ENCODE peak calls at places on chromosomes 3 and 15, in six cellular contexts. P is breast epithelium, L is BJ, K is prostate gland, D is mesendoderm, U is cardiac muscle cell. G is an unnamed sample.

GRCh38 chr3:129699199-129699598 is 92.7 kb upstream of the PLXND1 start:
- DNase-seq in P (no peak), L (no peak), K (no peak), D (peak; percentile 97), U (no peak), G (no peak)

GRCh38 chr15:38625886-38626285 is 61.3 kb upstream of the RASGRP1 start:
- DNase-seq in P (no peak), L (no peak), K (no peak), D (no peak), U (no peak), G (no peak)

GRCh38 chr15:69098688-69099087 is 61.7 kb upstream of the GLCE start:
- DNase-seq in P (no peak), L (no peak), K (no peak), D (no peak), U (no peak), G (no peak)

GRCh38 chr3:40355410-40355809 is 31.6 kb upstream of the ENTPD3 start:
- DNase-seq in P (no peak), L (no peak), K (no peak), D (no peak), U (no peak), G (no peak)

GRCh38 chr3:148924572-148924971 is 59.5 kb downstream of the CPA3 start:
- DNase-seq in P (no peak), L (peak; percentile 41), K (no peak), D (no peak), U (no peak), G (no peak)

GRCh38 chr3:196159952-196160804 is 51.0 kb downstream of the ZDHHC19 start:
- DNase-seq in P (no peak), L (no peak), K (no peak), D (no peak), U (no peak), G (peak; percentile 82)

GRCh38 chr3:144553301-144553700 is 581.7 kb downstream of the DIPK2A start:
- DNase-seq in P (no peak), L (no peak), K (no peak), D (peak; percentile 75), U (no peak), G (no peak)

GRCh38 chr15:84799511-84800187 is 17.5 kb upstream of the ALPK3 start:
- DNase-seq in P (no peak), L (no peak), K (no peak), D (no peak), U (no peak), G (no peak)

GRCh38 chr3:42701371-42702065 is 1.1 kb downstream of the HHATL start:
- DNase-seq in P (peak; percentile 48), L (no peak), K (no peak), D (peak; percentile 68), U (peak; percentile 93), G (peak; percentile 11)

GRCh38 chr3:155876037-155876436 is 5.6 kb downstream of the GMPS start:
- DNase-seq in P (no peak), L (no peak), K (no peak), D (no peak), U (no peak), G (no peak)

GRCh38 chr3:39809181-39809994 is at the start of gene MYRIP:
- DNase-seq in P (peak; percentile 54), L (no peak), K (peak; percentile 77), D (peak; percentile 75), U (peak; percentile 91), G (peak; percentile 69)

GRCh38 chr15:83210619-83211018 is 3.0 kb upstream of the HDGFL3 start:
- DNase-seq in P (peak; percentile 79), L (no peak), K (peak; percentile 54), D (no peak), U (peak; percentile 0), G (peak; percentile 2)

GRCh38 chr3:171339606-171340005 is 120.6 kb downstream of the TNIK start:
- DNase-seq in P (peak; percentile 64), L (no peak), K (peak; percentile 68), D (no peak), U (no peak), G (no peak)

GRCh38 chr15:26892678-26893077 is 25.8 kb downstream of the GABRA5 start:
- DNase-seq in P (no peak), L (no peak), K (no peak), D (no peak), U (no peak), G (no peak)

GRCh38 chr3:46442591-46443530 is 21.8 kb downstream of the LTF start:
- DNase-seq in P (no peak), L (no peak), K (no peak), D (peak; percentile 49), U (no peak), G (no peak)

GRCh38 chr15:92118162-92118935 is 264.8 kb downstream of the SLCO3A1 start:
- DNase-seq in P (no peak), L (no peak), K (no peak), D (peak; percentile 73), U (no peak), G (no peak)

GRCh38 chr3:136698361-136698760 is 53.8 kb downstream of the STAG1 start:
- DNase-seq in P (no peak), L (no peak), K (no peak), D (peak; percentile 50), U (no peak), G (no peak)

GRCh38 chr3:133437391-133438093 is 37.7 kb downstream of the BFSP2 start:
- DNase-seq in P (no peak), L (no peak), K (no peak), D (no peak), U (no peak), G (peak; percentile 42)

GRCh38 chr3:159458010-159458409 is 530.6 kb upstream of the IL12A start:
- DNase-seq in P (no peak), L (peak; percentile 92), K (no peak), D (peak; percentile 80), U (no peak), G (peak; percentile 90)

GRCh38 chr3:129047553-129047839 is 13.1 kb upstream of the GP9 start:
- DNase-seq in P (no peak), L (no peak), K (no peak), D (no peak), U (no peak), G (no peak)

GRCh38 chr3:160400631-160401150 is 1.2 kb downstream of the SMC4 start:
- DNase-seq in P (no peak), L (no peak), K (peak; percentile 7), D (peak; percentile 28), U (peak; percentile 69), G (peak; percentile 18)

GRCh38 chr3:41710646-41711388 is 251.1 kb downstream of the ULK4 start:
- DNase-seq in P (no peak), L (no peak), K (no peak), D (peak; percentile 96), U (no peak), G (peak; percentile 10)

GRCh38 chr3:18512007-18512406 is 86.9 kb upstream of the SATB1 start:
- DNase-seq in P (no peak), L (no peak), K (no peak), D (no peak), U (no peak), G (no peak)

GRCh38 chr3:108131795-108132134 is 40.9 kb upstream of the CD47 start:
- DNase-seq in P (no peak), L (no peak), K (no peak), D (no peak), U (no peak), G (no peak)

GRCh38 chr15:55742927-55743614 is at the start of gene PRTG:
- DNase-seq in P (peak; percentile 71), L (no peak), K (no peak), D (peak; percentile 87), U (peak; percentile 95), G (peak; percentile 93)

GRCh38 chr3:52136513-52136912 is 17.7 kb downstream of the POC1A start:
- DNase-seq in P (peak; percentile 74), L (no peak), K (peak; percentile 89), D (no peak), U (no peak), G (no peak)

GRCh38 chr3:133831966-133832801 is 26.6 kb downstream of the SRPRB start:
- DNase-seq in P (no peak), L (no peak), K (no peak), D (peak; percentile 17), U (no peak), G (no peak)

GRCh38 chr3:50570508-50571279 is 1.4 kb downstream of the HEMK1 start:
- DNase-seq in P (no peak), L (no peak), K (no peak), D (no peak), U (no peak), G (no peak)
- H3K4me3 ChIP-seq in P (no peak overlapping the region), L (no peak overlapping the region), K (no peak overlapping the region), D (no peak overlapping the region), U (peak overlapping the region; percentile 72), G (peak overlapping the region; percentile 82)

GRCh38 chr15:79884204-79884596 is 12.6 kb downstream of the MTHFS start:
- DNase-seq in P (no peak), L (no peak), K (no peak), D (no peak), U (no peak), G (no peak)

GRCh38 chr15:79887054-79887453 is 9.8 kb downstream of the MTHFS start:
- DNase-seq in P (no peak), L (no peak), K (no peak), D (no peak), U (no peak), G (no peak)

GRCh38 chr15:79883579-79884203 is 13.1 kb downstream of the MTHFS start:
- DNase-seq in P (no peak), L (no peak), K (no peak), D (no peak), U (no peak), G (no peak)

GRCh38 chr15:79886119-79886518 is 10.7 kb downstream of the MTHFS start:
- DNase-seq in P (no peak), L (no peak), K (no peak), D (no peak), U (no peak), G (no peak)

GRCh38 chr15:79887517-79887916 is 9.3 kb downstream of the MTHFS start:
- DNase-seq in P (no peak), L (no peak), K (no peak), D (no peak), U (no peak), G (no peak)
- H3K36me3 ChIP-seq in P (no peaks in the 10 kb centered on the region), L (peaks cover 1% of the 10 kb centered on the region), K (no peaks in the 10 kb centered on the region), D (peaks cover 1% of the 10 kb centered on the region), U (peaks cover 2% of the 10 kb centered on the region), G (peaks cover 75% of the 10 kb centered on the region)

GRCh38 chr3:186194451-186194811 is 85.5 kb upstream of the ETV5 start:
- DNase-seq in P (no peak), L (no peak), K (no peak), D (peak; percentile 12), U (no peak), G (no peak)

GRCh38 chr3:186189492-186189891 is 80.6 kb upstream of the ETV5 start:
- DNase-seq in P (no peak), L (no peak), K (no peak), D (no peak), U (no peak), G (no peak)

GRCh38 chr3:186192823-186193222 is 83.9 kb upstream of the ETV5 start:
- DNase-seq in P (no peak), L (no peak), K (no peak), D (peak; percentile 11), U (no peak), G (no peak)

GRCh38 chr3:186198442-186198841 is 89.6 kb upstream of the ETV5 start:
- DNase-seq in P (no peak), L (no peak), K (no peak), D (no peak), U (no peak), G (no peak)

GRCh38 chr3:186193534-186194450 is 84.9 kb upstream of the ETV5 start:
- DNase-seq in P (no peak), L (no peak), K (no peak), D (peak; percentile 54), U (peak; percentile 61), G (no peak)
- H3K4me3 ChIP-seq in P (peak overlapping the region; percentile 7), L (no peak overlapping the region), K (peak overlapping the region; percentile 22), D (peak overlapping the region; percentile 26), U (peak overlapping the region; percentile 16), G (no peak overlapping the region)

GRCh38 chr15:80949756-80950155 is 39.9 kb downstream of the MESD start:
- DNase-seq in P (no peak), L (no peak), K (no peak), D (no peak), U (no peak), G (no peak)
- H3K36me3 ChIP-seq in P (peaks cover 9% of the 10 kb centered on the region), L (peaks cover 62% of the 10 kb centered on the region), K (no peaks in the 10 kb centered on the region), D (peaks cover 3% of the 10 kb centered on the region), U (peaks cover 5% of the 10 kb centered on the region), G (peaks cover 23% of the 10 kb centered on the region)